ENCODE peak calls at places on chromosomes 5 and 9, in four cellular contexts. U, F, R and E are unnamed samples.

GRCh38 chr9:108087781-108088180 is 598.2 kb upstream of the KLF4 start:
- DNase-seq in U (no peak), F (no peak), R (no peak), E (no peak)

GRCh38 chr5:72852356-72852755 is 35.9 kb downstream of the TNPO1 start:
- DNase-seq in U (no peak), F (no peak), R (no peak), E (no peak)

GRCh38 chr5:83964235-83964634 is 243.6 kb upstream of the HAPLN1 start:
- DNase-seq in U (no peak), F (no peak), R (no peak), E (no peak)

GRCh38 chr9:33166263-33167083 is 663 bp downstream of the B4GALT1 start:
- DNase-seq in U (peak; percentile 30), F (peak; percentile 92), R (peak; percentile 58), E (no peak)

GRCh38 chr9:128688501-128689292 is at the start of gene SET:
- DNase-seq in U (peak; percentile 93), F (peak; percentile 98), R (peak; percentile 96), E (peak; percentile 53)

GRCh38 chr9:33222031-33222430 is 17.9 kb upstream of the SPINK4 start:
- DNase-seq in U (no peak), F (no peak), R (no peak), E (no peak)

GRCh38 chr9:6215562-6215961 is at the start of gene IL33:
- DNase-seq in U (no peak), F (no peak), R (peak; percentile 92), E (no peak)

GRCh38 chr9:110008663-110009062 is 199.3 kb downstream of the C9orf152 start:
- DNase-seq in U (no peak), F (no peak), R (no peak), E (no peak)

GRCh38 chr9:29830815-29831214 is 2257.5 kb upstream of the C9orf72 start:
- DNase-seq in U (no peak), F (no peak), R (peak; percentile 25), E (no peak)

GRCh38 chr9:31824860-31825259 is 559.6 kb upstream of the ACO1 start:
- DNase-seq in U (no peak), F (no peak), R (no peak), E (no peak)

GRCh38 chr5:6399978-6400910 is 21.9 kb upstream of the MED10 start:
- DNase-seq in U (no peak), F (peak; percentile 78), R (peak; percentile 33), E (no peak)

GRCh38 chr5:6541256-6542013 is 91.4 kb downstream of the NSUN2 start:
- DNase-seq in U (no peak), F (peak; percentile 53), R (no peak), E (no peak)

GRCh38 chr5:176995896-176996767 is 10.4 kb downstream of the UIMC1 start:
- DNase-seq in U (no peak), F (no peak), R (peak; percentile 86), E (no peak)

GRCh38 chr5:15794117-15794985 is 294.4 kb downstream of the FBXL7 start:
- DNase-seq in U (no peak), F (no peak), R (peak; percentile 53), E (no peak)

GRCh38 chr9:116387934-116388714 is 234.5 kb downstream of the PAPPA start:
- DNase-seq in U (no peak), F (no peak), R (no peak), E (no peak)

GRCh38 chr9:133115604-133116345 is 5.3 kb downstream of the RALGDS start:
- DNase-seq in U (no peak), F (peak; percentile 88), R (no peak), E (no peak)

GRCh38 chr5:149636861-149637246 is 55.6 kb downstream of the ARHGEF37 start:
- DNase-seq in U (peak; percentile 72), F (no peak), R (peak; percentile 81), E (no peak)

GRCh38 chr5:134059758-134060495 is 54.6 kb upstream of the TCF7 start:
- DNase-seq in U (no peak), F (peak; percentile 72), R (no peak), E (no peak)

GRCh38 chr5:5209510-5210286 is 69.6 kb downstream of the ADAMTS16 start:
- DNase-seq in U (no peak), F (no peak), R (no peak), E (no peak)

GRCh38 chr9:31153250-31153840 is 1231.1 kb upstream of the ACO1 start:
- DNase-seq in U (no peak), F (no peak), R (peak; percentile 16), E (no peak)

GRCh38 chr5:110738503-110738811 is 350 bp upstream of the SLC25A46 start:
- DNase-seq in U (no peak), F (no peak), R (no peak), E (no peak)

GRCh38 chr9:126169736-126170135 is 156.9 kb upstream of the MVB12B start:
- DNase-seq in U (no peak), F (no peak), R (no peak), E (no peak)

GRCh38 chr5:127976525-127976924 is 107.0 kb upstream of the SLC12A2 start:
- DNase-seq in U (no peak), F (no peak), R (no peak), E (no peak)

GRCh38 chr5:158514353-158514960 is 585.3 kb downstream of the EBF1 start:
- DNase-seq in U (no peak), F (no peak), R (peak; percentile 48), E (no peak)

GRCh38 chr9:95182854-95183563 is 134.5 kb downstream of the FANCC start:
- DNase-seq in U (no peak), F (no peak), R (no peak), E (no peak)

GRCh38 chr9:98642661-98643312 is 65.9 kb downstream of the GABBR2 start:
- DNase-seq in U (no peak), F (peak; percentile 61), R (no peak), E (no peak)

GRCh38 chr9:25742241-25742640 is 64.0 kb upstream of the TUSC1 start:
- DNase-seq in U (no peak), F (no peak), R (no peak), E (no peak)

GRCh38 chr5:69167488-69167845 is 517 bp downstream of the CCNB1 start:
- DNase-seq in U (no peak), F (no peak), R (no peak), E (no peak)

GRCh38 chr9:135068776-135069415 is 18.6 kb upstream of the OLFM1 start:
- DNase-seq in U (peak; percentile 6), F (peak; percentile 62), R (no peak), E (no peak)